ENCODE peak calls at places on chromosomes 3 and 15, in five cellular contexts. One of them, this sample, is unnamed.

GRCh38 chr15:67571643-67572415 is 29.3 kb downstream of the MAP2K5 start:
- DNase-seq in cardiac fibroblast: no peak
- DNase-seq in hypothalamus: no peak
- DNase-seq in MM.1S: no peak
- DNase-seq in EL: no peak
- DNase-seq in this sample: no peak

GRCh38 chr15:25422021-25422420 is 16.8 kb downstream of the UBE3A start:
- DNase-seq in cardiac fibroblast: no peak
- DNase-seq in hypothalamus: no peak
- DNase-seq in MM.1S: no peak
- DNase-seq in EL: peak; percentile 13
- DNase-seq in this sample: no peak

GRCh38 chr3:133606902-133607301 is 33.4 kb downstream of the CDV3 start:
- DNase-seq in cardiac fibroblast: no peak
- DNase-seq in hypothalamus: no peak
- DNase-seq in MM.1S: no peak
- DNase-seq in EL: no peak
- DNase-seq in this sample: no peak

GRCh38 chr3:57100046-57100695 is 39.7 kb downstream of the SPATA12 start:
- DNase-seq in cardiac fibroblast: peak; percentile 79
- DNase-seq in hypothalamus: peak; percentile 18
- DNase-seq in MM.1S: peak; percentile 81
- DNase-seq in EL: peak; percentile 70
- DNase-seq in this sample: no peak

GRCh38 chr15:57030011-57030410 is 111.6 kb downstream of the TCF12 start:
- DNase-seq in cardiac fibroblast: no peak
- DNase-seq in hypothalamus: no peak
- DNase-seq in MM.1S: no peak
- DNase-seq in EL: no peak
- DNase-seq in this sample: no peak

GRCh38 chr15:66253643-66254363 is at the start of gene MEGF11:
- DNase-seq in cardiac fibroblast: peak; percentile 37
- DNase-seq in hypothalamus: no peak
- DNase-seq in MM.1S: no peak
- DNase-seq in EL: peak; percentile 33
- DNase-seq in this sample: no peak

GRCh38 chr15:38867556-38867955 is 302.9 kb upstream of the RASGRP1 start:
- DNase-seq in cardiac fibroblast: peak; percentile 11
- DNase-seq in hypothalamus: no peak
- DNase-seq in MM.1S: no peak
- DNase-seq in EL: peak; percentile 30
- DNase-seq in this sample: no peak

GRCh38 chr3:158483701-158484100 is 87.3 kb upstream of the MLF1 start:
- DNase-seq in cardiac fibroblast: no peak
- DNase-seq in hypothalamus: no peak
- DNase-seq in MM.1S: no peak
- DNase-seq in EL: no peak
- DNase-seq in this sample: no peak

GRCh38 chr3:31137718-31138465 is 243.4 kb upstream of the GADL1 start:
- DNase-seq in cardiac fibroblast: no peak
- DNase-seq in hypothalamus: no peak
- DNase-seq in MM.1S: no peak
- DNase-seq in EL: no peak
- DNase-seq in this sample: no peak

GRCh38 chr3:134092231-134092701 is 62.5 kb upstream of the SLCO2A1 start:
- DNase-seq in cardiac fibroblast: peak; percentile 52
- DNase-seq in hypothalamus: no peak
- DNase-seq in MM.1S: no peak
- DNase-seq in EL: peak; percentile 62
- DNase-seq in this sample: no peak

GRCh38 chr3:65717676-65718346 is 320.9 kb downstream of the MAGI1 start:
- DNase-seq in cardiac fibroblast: no peak
- DNase-seq in hypothalamus: no peak
- DNase-seq in MM.1S: no peak
- DNase-seq in EL: no peak
- DNase-seq in this sample: no peak

GRCh38 chr3:184523825-184524615 is 37.6 kb upstream of the EPHB3 start:
- DNase-seq in cardiac fibroblast: peak; percentile 68
- DNase-seq in hypothalamus: no peak
- DNase-seq in MM.1S: no peak
- DNase-seq in EL: peak; percentile 73
- DNase-seq in this sample: peak; percentile 24

GRCh38 chr3:182490601-182491485 is 302.5 kb upstream of the ATP11B start:
- DNase-seq in cardiac fibroblast: peak; percentile 10
- DNase-seq in hypothalamus: no peak
- DNase-seq in MM.1S: peak; percentile 68
- DNase-seq in EL: peak; percentile 6
- DNase-seq in this sample: peak; percentile 97

This sample was measured in DMS153.